ENCODE peak calls at places on chromosomes 11 and 22, in seven cellular contexts. B is SK-N-SH, I is H1, A is HepG2, N is HCT116, H is K562, L is Panc1. W is an unnamed sample.

GRCh38 chr22:47375621-47376321 is 613.3 kb downstream of the TBC1D22A start:
- DNase-seq in N (no peak), I (no peak), L (no peak), B (no peak), A (no peak), H (no peak), W (no peak)

GRCh38 chr11:130074736-130075135 is 5.0 kb downstream of the APLP2 start:
- DNase-seq in N (no peak), I (no peak), B (no peak), H (no peak), A (no peak), L (no peak), W (no peak)

GRCh38 chr22:19059481-19060278 is 62.5 kb downstream of the DGCR2 start:
- DNase-seq in B (no peak), I (no peak), L (no peak), A (no peak), H (no peak), N (no peak), W (no peak)

GRCh38 chr11:17552392-17553248 is 5.6 kb downstream of the OTOG start:
- DNase-seq in B (no peak), I (no peak), L (no peak), A (no peak), N (no peak), H (no peak), W (no peak)

GRCh38 chr22:39526736-39527171 is 5.8 kb downstream of the RPS19BP1 start:
- DNase-seq in I (no peak), L (no peak), H (peak; percentile 18), A (no peak), B (no peak), N (no peak), W (no peak)

GRCh38 chr11:86940122-86940777 is 14.9 kb downstream of the FZD4 start:
- DNase-seq in N (no peak), B (no peak), L (no peak), I (no peak), H (peak; percentile 69), A (peak; percentile 74), W (no peak)

GRCh38 chr22:38262051-38262795 is 10.6 kb downstream of the TMEM184B start:
- DNase-seq in N (no peak), L (no peak), H (peak; percentile 50), A (peak; percentile 54), B (peak; percentile 29), I (peak; percentile 84), W (no peak)

GRCh38 chr11:124801636-124802312 is 1.6 kb upstream of the MSANTD2 start:
- DNase-seq in N (no peak), I (no peak), L (no peak), B (no peak), H (no peak), A (no peak), W (no peak)

GRCh38 chr22:23402275-23403151 is 177.6 kb downstream of the IGLL1 start:
- DNase-seq in A (peak; percentile 67), H (peak; percentile 84), B (peak; percentile 96), L (no peak), N (peak; percentile 66), I (peak; percentile 82), W (no peak)

GRCh38 chr11:69825037-69825834 is 6.0 kb upstream of the FGF3 start:
- DNase-seq in A (no peak), L (no peak), I (no peak), N (peak; percentile 60), B (no peak), H (no peak), W (no peak)

GRCh38 chr11:126480410-126481302 is 125.2 kb downstream of the ST3GAL4 start:
- DNase-seq in L (peak; percentile 59), B (peak; percentile 88), I (peak; percentile 80), A (peak; percentile 74), H (peak; percentile 86), N (peak; percentile 79), W (peak; percentile 51)

GRCh38 chr11:45264839-45265515 is 21.2 kb downstream of the SYT13 start:
- DNase-seq in N (no peak), H (peak; percentile 1), A (peak; percentile 38), L (no peak), I (no peak), B (no peak), W (no peak)

GRCh38 chr11:86896486-86896885 is 58.7 kb downstream of the FZD4 start:
- DNase-seq in I (no peak), B (no peak), N (no peak), L (no peak), H (no peak), A (no peak), W (no peak)

GRCh38 chr11:400241-400729 is 6.3 kb downstream of the PKP3 start:
- DNase-seq in I (no peak), N (no peak), H (no peak), B (no peak), L (no peak), A (no peak), W (no peak)

GRCh38 chr11:2444301-2445106 is at the start of the genes KCNQ1 and TRPM5:
- DNase-seq in N (peak; percentile 24), L (no peak), A (no peak), I (peak; percentile 84), H (peak; percentile 48), B (peak; percentile 98), W (no peak)

GRCh38 chr11:96242191-96242845 is 100.7 kb downstream of the MAML2 start:
- DNase-seq in I (no peak), H (no peak), L (no peak), B (no peak), A (no peak), N (no peak), W (no peak)

GRCh38 chr22:44884968-44885805 is 124.6 kb downstream of the PHF21B start:
- DNase-seq in N (no peak), I (no peak), H (no peak), L (no peak), A (peak; percentile 18), B (no peak), W (no peak)

GRCh38 chr11:102457056-102457677 is 4.6 kb upstream of the TMEM123 start:
- DNase-seq in H (no peak), L (no peak), A (no peak), B (no peak), N (no peak), I (no peak), W (no peak)

GRCh38 chr22:43168416-43169309 is 17.3 kb downstream of the TSPO start:
- DNase-seq in A (no peak), B (no peak), H (no peak), L (no peak), I (no peak), N (no peak), W (no peak)

GRCh38 chr11:13118194-13118593 is 109.1 kb downstream of the RASSF10 start:
- DNase-seq in N (peak; percentile 78), I (no peak), A (peak; percentile 16), L (no peak), H (no peak), B (no peak), W (no peak)

GRCh38 chr22:41491379-41492100 is 22.6 kb downstream of the ACO2 start:
- DNase-seq in L (no peak), H (no peak), N (no peak), A (no peak), B (no peak), I (no peak), W (no peak)

GRCh38 chr11:111303476-111303875 is 5.1 kb downstream of the POU2AF3 start:
- DNase-seq in B (no peak), H (no peak), L (no peak), I (no peak), N (no peak), A (peak; percentile 41), W (no peak)

GRCh38 chr22:32951081-32951806 is 106.9 kb downstream of the SYN3 start:
- DNase-seq in N (no peak), I (peak; percentile 68), A (no peak), B (peak; percentile 36), L (no peak), H (peak; percentile 17), W (no peak)

GRCh38 chr11:118241191-118242098 is 10.7 kb downstream of the MPZL3 start:
- DNase-seq in A (peak; percentile 39), L (no peak), B (no peak), H (peak; percentile 77), I (no peak), N (peak; percentile 95), W (no peak)
- TF ChIP-seq SIN3A in A (no peak), L (no peak), B (no peak), H (no peak), I (no peak), N (peak; percentile 97), W (no peak)

GRCh38 chr11:10638285-10638684 is 55.3 kb downstream of the IRAG1 start:
- DNase-seq in I (no peak), B (peak; percentile 48), N (no peak), A (no peak), L (no peak), H (no peak), W (no peak)
- TF ChIP-seq SIN3A in I (no peak), B (no peak), N (no peak), A (no peak), L (no peak), H (no peak), W (no peak)

GRCh38 chr11:63882555-63883242 is 34.3 kb downstream of the RCOR2 start:
- DNase-seq in A (no peak), B (peak; percentile 79), N (no peak), L (no peak), I (peak; percentile 69), H (no peak), W (no peak)
- TF ChIP-seq SIN3A in A (no peak), B (no peak), N (no peak), L (no peak), I (no peak), H (no peak), W (no peak)

GRCh38 chr11:46347637-46348311 is 511 bp downstream of the DGKZ start:
- DNase-seq in L (no peak), A (no peak), N (no peak), H (no peak), B (peak; percentile 63), I (no peak), W (no peak)

GRCh38 chr11:46345131-46345597 is 2.1 kb upstream of the DGKZ start:
- DNase-seq in N (no peak), H (peak; percentile 51), L (no peak), I (no peak), B (no peak), A (no peak), W (no peak)

GRCh38 chr11:46348566-46348981 is 1.3 kb downstream of the DGKZ start:
- DNase-seq in H (no peak), B (no peak), A (no peak), I (no peak), N (no peak), L (no peak), W (no peak)

GRCh38 chr11:46345881-46346484 is 1.3 kb upstream of the DGKZ start:
- DNase-seq in N (no peak), H (no peak), B (no peak), L (no peak), I (no peak), A (no peak), W (no peak)

DNA sequence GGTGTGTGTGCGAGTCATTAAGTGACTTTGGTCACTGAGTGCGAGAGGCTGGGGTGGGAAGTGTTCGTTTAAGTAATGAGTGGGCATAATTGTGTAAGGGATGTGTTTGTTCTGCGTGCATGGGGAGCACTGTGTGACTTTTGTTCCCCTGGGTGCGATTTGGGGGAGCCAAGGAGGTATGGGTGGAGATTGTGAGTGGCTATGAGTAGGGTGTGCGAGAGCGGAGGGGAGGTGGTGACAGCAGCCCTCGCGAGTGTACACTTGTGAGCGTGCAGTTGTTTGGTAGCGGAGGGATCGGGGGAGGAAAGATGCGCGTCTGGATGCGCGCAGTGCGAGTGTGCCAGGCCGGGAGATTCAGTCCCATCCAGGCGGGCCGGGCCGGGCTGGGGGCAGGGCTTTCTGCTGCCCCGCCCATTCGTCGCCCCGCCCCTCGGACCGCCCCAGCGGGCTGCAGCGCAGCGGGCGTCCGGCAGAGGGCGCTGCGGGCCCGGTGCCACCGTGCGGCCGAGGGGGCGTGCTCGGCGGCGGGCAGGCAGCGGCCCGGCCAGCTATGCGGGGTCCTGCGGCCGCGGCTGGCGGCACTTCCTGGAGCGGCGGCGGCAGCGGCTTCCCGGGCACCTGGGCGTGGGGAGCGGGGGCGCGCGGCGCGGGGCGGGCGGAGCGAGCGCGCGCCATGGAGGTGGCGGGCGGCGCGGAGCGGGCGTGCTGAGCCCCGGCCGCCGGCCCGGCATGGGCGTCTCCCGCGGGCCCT is at the start of gene DGKZ:
- DNase-seq in I (peak; percentile 98), H (peak; percentile 88), A (peak; percentile 66), L (no peak), N (peak; percentile 35), B (peak; percentile 100), W (no peak)
- TF ChIP-seq SIN3A in I (peak; percentile 70), H (peak; percentile 46), A (peak; percentile 49), L (peak; percentile 68), N (no peak), B (no peak), W (no peak)